ENCODE peak calls at places on chromosomes 2 and 18, in four cellular contexts. D is stomach; A is H9; G is CD4-positive, CD25-positive, alpha-beta regulatory T cell. N is an unnamed sample. For H3K4me1, the result is how much of the 10 kb centered on the place peaks cover.

GRCh38 chr2:201108341-201108740 is 7.6 kb upstream of the CFLAR start:
- DNase-seq in D (no peak), A (no peak), G (no peak), N (no peak)

GRCh38 chr2:42132966-42133641 is 36.0 kb upstream of the EML4 start:
- DNase-seq in A (peak), D (peak), G (peak), N (peak)

GRCh38 chr2:118670868-118671267 is 176.6 kb downstream of the EN1 start:
- DNase-seq in A (no peak), D (no peak), G (no peak), N (no peak)

GRCh38 chr2:64538764-64539433 is 14.8 kb downstream of the AFTPH start:
- DNase-seq in D (no peak), G (no peak), A (no peak), N (no peak)

GRCh38 chr2:26075173-26075572 is 41.3 kb downstream of the RAB10 start:
- DNase-seq in A (no peak), D (no peak), G (no peak), N (no peak)

GRCh38 chr2:77228379-77228778 is 293.8 kb downstream of the LRRTM4 start:
- DNase-seq in D (no peak), G (no peak), A (no peak), N (no peak)

GRCh38 chr18:77208969-77209368 is 40.7 kb upstream of the GALR1 start:
- DNase-seq in G (peak), D (peak), A (no peak), N (peak)

GRCh38 chr2:128313076-128313836 is 5.4 kb downstream of the HS6ST1 start:
- DNase-seq in G (no peak), A (peak), D (peak), N (no peak)

GRCh38 chr2:47501374-47502200 is 98.6 kb downstream of the MSH2 start:
- DNase-seq in D (no peak), G (no peak), A (no peak), N (no peak)

GRCh38 chr2:201880620-201881381 is 74.5 kb downstream of the CDK15 start:
- DNase-seq in A (no peak), D (no peak), G (no peak), N (no peak)

GRCh38 chr2:144643537-144644336 is 123.8 kb upstream of the ZEB2 start:
- DNase-seq in D (no peak), A (no peak), G (no peak), N (no peak)

GRCh38 chr18:50559750-50560680 is at the start of gene MAPK4:
- DNase-seq in D (peak), G (no peak), A (peak), N (no peak)

GRCh38 chr2:3342324-3342723 is 35.3 kb downstream of the EIPR1 start:
- DNase-seq in G (no peak), A (no peak), D (no peak), N (no peak)

GRCh38 chr2:168611091-168611490 is 155.0 kb downstream of the CERS6 start:
- DNase-seq in G (no peak), D (no peak), A (no peak), N (no peak)

GRCh38 chr2:98604547-98604946 is 3.8 kb downstream of the COA5 start:
- DNase-seq in D (no peak), G (no peak), A (no peak), N (no peak)

GRCh38 chr18:32760391-32760790 is 12.4 kb downstream of the KLHL14 start:
- DNase-seq in A (peak), G (no peak), D (no peak), N (no peak)

GRCh38 chr18:49588171-49588570 is 26.3 kb downstream of the LIPG start:
- DNase-seq in D (no peak), A (no peak), G (no peak), N (no peak)

GRCh38 chr18:24875286-24875685 is 414.8 kb downstream of the HRH4 start:
- DNase-seq in G (no peak), A (no peak), D (no peak), N (no peak)

GRCh38 chr18:54090856-54091255 is 133.6 kb downstream of the MBD2 start:
- DNase-seq in A (no peak), G (no peak), D (no peak), N (no peak)

GRCh38 chr2:39379643-39380524 is 57.2 kb downstream of the MAP4K3 start:
- DNase-seq in D (no peak), G (peak), A (no peak), N (peak)

GRCh38 chr2:84870306-84870705 is 10.6 kb downstream of the TRABD2A start:
- DNase-seq in D (no peak), G (no peak), A (no peak), N (no peak)

GRCh38 chr2:189633392-189633811 is 27.9 kb upstream of the ASNSD1 start:
- DNase-seq in D (no peak), G (peak), A (no peak), N (peak)

GRCh38 chr18:35789543-35789942 is 182.9 kb upstream of the RMP24 start:
- DNase-seq in D (no peak), A (no peak), G (no peak), N (no peak)

GRCh38 chr2:9554841-9555337 is 741 bp downstream of the ADAM17 start:
- DNase-seq in G (peak), D (no peak), A (no peak), N (peak)

GRCh38 chr2:99881901-99882591 is 260.3 kb downstream of the AFF3 start:
- DNase-seq in G (no peak), A (no peak), D (no peak), N (no peak)

GRCh38 chr2:86398500-86398899 is 42.7 kb upstream of the KDM3A start:
- DNase-seq in A (no peak), D (no peak), G (no peak), N (no peak)

GRCh38 chr2:119311371-119311770 is 55.3 kb downstream of the C2orf76 start:
- DNase-seq in D (no peak), A (peak), G (no peak), N (no peak)

GRCh38 chr2:27217173-27218121 is at the start of gene CAD:
- DNase-seq in D (peak), G (peak), A (peak), N (peak)

DNA sequence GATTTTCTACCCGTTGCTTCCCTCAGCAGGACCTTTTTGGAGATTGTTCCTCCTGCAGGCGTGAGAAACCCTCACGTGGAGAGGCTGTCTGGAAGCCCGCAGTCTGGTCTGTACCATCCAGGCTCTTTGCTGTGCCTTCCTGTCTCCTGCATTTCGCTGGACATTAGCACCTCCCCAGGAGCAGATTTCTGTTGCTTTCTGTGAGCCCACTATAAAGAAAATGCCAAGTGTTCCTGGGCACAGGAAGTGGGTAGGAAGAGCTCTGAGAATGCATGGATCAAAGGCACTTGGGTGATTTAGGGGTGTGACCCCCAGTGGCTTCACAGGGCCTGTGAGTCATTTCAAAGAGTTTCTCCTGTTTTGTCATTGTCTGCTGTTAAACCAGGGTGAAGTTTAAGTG is 27.3 kb downstream of the SPTBN1 start:
- DNase-seq in D (no peak), G (no peak), A (no peak), N (no peak)
- H3K27ac ChIP-seq in D (peak), G (no peak), A (no peak), N (no peak)

DNA sequence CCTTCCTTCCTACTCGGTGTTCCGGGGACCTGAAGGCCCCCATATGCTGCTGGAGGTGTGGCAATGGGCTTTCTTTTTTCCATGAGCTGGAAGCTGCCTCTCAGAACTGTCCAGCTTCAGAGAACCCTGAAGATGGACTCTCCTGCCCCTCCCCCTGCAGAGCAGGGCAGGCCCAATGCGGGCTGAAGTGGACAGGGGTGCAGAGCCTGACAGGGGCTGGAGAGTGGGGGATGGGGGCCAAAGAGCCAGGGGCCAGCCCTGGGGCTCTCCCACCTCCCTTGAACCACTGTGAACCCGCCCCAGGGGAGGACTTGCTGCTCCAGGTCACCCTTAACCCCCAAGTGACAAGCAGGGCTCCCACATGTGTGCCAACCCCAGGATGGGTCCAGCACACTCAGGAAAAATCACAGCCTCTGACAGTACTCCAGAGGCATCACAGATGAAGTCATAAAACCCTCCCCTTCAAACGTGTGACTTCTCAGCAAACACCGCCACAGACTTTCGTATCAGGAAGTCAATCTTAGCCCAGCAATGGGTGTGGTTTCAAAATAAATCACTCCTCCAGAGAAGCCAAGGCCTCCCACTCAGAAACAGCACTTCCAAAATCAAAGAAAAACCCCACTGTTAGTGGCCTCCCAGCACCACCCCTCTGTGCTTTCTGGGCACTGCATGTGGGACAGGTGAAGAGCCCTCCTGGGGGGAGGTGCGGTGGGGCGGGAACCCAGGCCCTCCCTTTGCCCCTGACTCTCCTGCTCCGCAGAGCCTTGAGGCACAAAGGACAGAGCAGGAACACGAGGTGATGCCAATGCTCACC is 135.8 kb downstream of the HDAC4 start:
- DNase-seq in A (no peak), D (peak), G (peak), N (peak)
- H3K4me1 ChIP-seq in A (under half), D (half or more), G (half or more), N (half or more)

GRCh38 chr2:204604061-204604460 is 58.8 kb downstream of the PARD3B start:
- DNase-seq in G (no peak), D (no peak), A (no peak), N (no peak)
- H3K27ac ChIP-seq in G (no peak), D (no peak), A (no peak), N (no peak)

GRCh38 chr2:55010915-55011314 is 39.3 kb downstream of the RTN4 start:
- DNase-seq in D (no peak), G (no peak), A (no peak), N (no peak)

GRCh38 chr2:55012648-55013484 is 37.4 kb downstream of the RTN4 start:
- DNase-seq in A (no peak), D (no peak), G (no peak), N (no peak)

GRCh38 chr2:55014962-55015939 is 35.0 kb downstream of the RTN4 start:
- DNase-seq in A (no peak), D (peak), G (peak), N (peak)

GRCh38 chr2:55011741-55012574 is 38.3 kb downstream of the RTN4 start:
- DNase-seq in G (no peak), D (no peak), A (no peak), N (no peak)

GRCh38 chr2:55013936-55014335 is 36.3 kb downstream of the RTN4 start:
- DNase-seq in D (no peak), A (no peak), G (peak), N (no peak)
- H3K4me1 ChIP-seq in D (under half), A (under half), G (under half), N (under half)

GRCh38 chr2:234423884-234424283 is 73.0 kb downstream of the ARL4C start:
- DNase-seq in G (no peak), D (no peak), A (no peak), N (no peak)
- H3K27ac ChIP-seq in G (peak), D (no peak), A (no peak), N (peak)

GRCh38 chr2:240447934-240448333 is 12.5 kb downstream of the GPC1 start:
- DNase-seq in G (no peak), A (no peak), D (no peak), N (no peak)
- H3K4me1 ChIP-seq in G (under half), A (under half), D (under half), N (under half)

GRCh38 chr2:15043336-15044058 is 411.0 kb downstream of the LRATD1 start:
- DNase-seq in D (no peak), G (no peak), A (no peak), N (no peak)
- H3K27ac ChIP-seq in D (peak), G (no peak), A (no peak), N (no peak)